ENCODE peak calls at places on chromosomes 16 and 17, in nine cellular contexts. T, Y, W, J, X, C, F, I and S are unnamed samples.

GRCh38 chr17:40442392-40443195 is 656 bp upstream of the IGFBP4 start:
- DNase-seq in Y (no peak), I (peak; percentile 74), F (no peak), T (peak; percentile 47), X (peak; percentile 53), C (peak; percentile 82), J (no peak), W (no peak), S (no peak)

GRCh38 chr17:71821512-71821911 is 299.3 kb upstream of the SOX9 start:
- DNase-seq in C (no peak), I (no peak), T (no peak), W (no peak), F (no peak), X (no peak), Y (no peak), J (no peak), S (no peak)

GRCh38 chr16:84647830-84648594 is at the start of gene KLHL36:
- DNase-seq in F (no peak), Y (peak; percentile 3), T (no peak), I (peak; percentile 89), X (peak; percentile 18), W (peak; percentile 15), C (peak; percentile 82), J (no peak), S (no peak)

GRCh38 chr17:43024407-43025289 is at the start of gene RND2:
- DNase-seq in Y (peak; percentile 98), W (peak; percentile 89), I (peak; percentile 99), X (peak; percentile 98), F (peak; percentile 52), T (peak; percentile 96), C (peak; percentile 99), J (peak; percentile 98), S (peak; percentile 93)

GRCh38 chr16:58264961-58265479 is 29.8 kb downstream of the PRSS54 start:
- DNase-seq in W (peak; percentile 20), J (no peak), I (peak; percentile 41), C (peak; percentile 44), T (peak; percentile 84), X (peak; percentile 81), Y (no peak), F (peak; percentile 12), S (no peak)

GRCh38 chr17:14545156-14545906 is 244.4 kb downstream of the HS3ST3B1 start:
- DNase-seq in C (no peak), I (no peak), J (no peak), Y (no peak), X (no peak), T (no peak), W (no peak), F (no peak), S (no peak)

GRCh38 chr16:27777527-27777926 is 227.6 kb downstream of the KATNIP start:
- DNase-seq in X (no peak), I (no peak), Y (no peak), W (no peak), C (no peak), J (no peak), F (no peak), T (no peak), S (no peak)

GRCh38 chr16:3020604-3021448 is 658 bp downstream of the TNFRSF12A start:
- DNase-seq in Y (no peak), T (peak; percentile 89), F (peak; percentile 69), C (peak; percentile 81), X (peak; percentile 86), W (peak; percentile 80), J (peak; percentile 70), I (peak; percentile 93), S (peak; percentile 85)

GRCh38 chr16:54106078-54106477 is 180.5 kb downstream of the IRX3 start:
- DNase-seq in F (no peak), T (no peak), J (no peak), X (no peak), C (no peak), Y (no peak), W (no peak), I (no peak), S (no peak)

GRCh38 chr17:11996722-11997146 is 541 bp downstream of the ZNF18 start:
- DNase-seq in J (peak; percentile 66), X (peak; percentile 35), I (peak; percentile 40), T (peak; percentile 28), Y (peak; percentile 29), F (no peak), C (peak; percentile 59), W (peak; percentile 29), S (peak; percentile 73)